ENCODE peak calls at places on chromosomes 1 and 21, in ten cellular contexts. S is fibroblast of lung, J is coronary artery, T is cardiac fibroblast, V is A549, Y is dorsolateral prefrontal cortex, N is thoracic aorta, F is heart left ventricle, W is epithelial cell of esophagus, X is fibroblast of pulmonary artery. B is an unnamed sample.

GRCh38 chr1:6086358-6086757 is 40.7 kb downstream of the KCNAB2 start:
- DNase-seq in N (no peak), W (no peak), T (no peak), F (no peak), Y (no peak), S (no peak), V (no peak), X (no peak), J (no peak), B (no peak)

GRCh38 chr21:27130152-27130551 is 163.3 kb upstream of the ADAMTS5 start:
- DNase-seq in Y (no peak), N (no peak), V (no peak), W (no peak), S (no peak), X (no peak), J (no peak), T (no peak), F (no peak), B (no peak)

GRCh38 chr1:64856564-64856963 is 109.8 kb downstream of the JAK1 start:
- DNase-seq in J (no peak), S (no peak), W (peak; percentile 76), T (peak; percentile 16), Y (no peak), X (peak; percentile 42), N (no peak), V (no peak), F (no peak), B (no peak)

GRCh38 chr21:31398574-31398973 is 54.5 kb upstream of the TIAM1 start:
- DNase-seq in Y (no peak), X (no peak), J (peak; percentile 3), N (no peak), S (no peak), W (no peak), F (no peak), V (no peak), T (no peak), B (no peak)

GRCh38 chr1:222331340-222331739 is 216.6 kb downstream of the HHIPL2 start:
- DNase-seq in W (peak; percentile 22), T (peak; percentile 70), N (no peak), F (no peak), J (no peak), S (peak; percentile 90), X (peak; percentile 40), V (no peak), Y (no peak), B (no peak)

GRCh38 chr1:149995927-149996326 is 14.6 kb downstream of the OTUD7B start:
- DNase-seq in T (no peak), V (no peak), J (no peak), Y (no peak), W (peak; percentile 96), X (peak; percentile 40), F (no peak), N (no peak), S (peak; percentile 82), B (peak; percentile 92)

GRCh38 chr1:59077739-59078503 is 219.0 kb upstream of the FGGY start:
- DNase-seq in X (no peak), Y (no peak), F (no peak), S (no peak), V (no peak), T (no peak), J (no peak), N (no peak), W (no peak), B (no peak)

GRCh38 chr1:112524251-112524650 is 15.5 kb downstream of the WNT2B start:
- DNase-seq in F (peak; percentile 62), V (no peak), W (no peak), S (peak; percentile 95), J (no peak), Y (no peak), X (peak; percentile 81), N (no peak), T (peak; percentile 83), B (no peak)

GRCh38 chr1:206049293-206049692 is 3.7 kb upstream of the RHEX start:
- DNase-seq in X (no peak), W (no peak), F (no peak), V (no peak), S (no peak), J (no peak), Y (no peak), T (no peak), N (no peak), B (no peak)

GRCh38 chr21:45302082-45303061 is 14.7 kb upstream of the POFUT2 start:
- DNase-seq in F (peak; percentile 91), N (no peak), S (no peak), Y (peak; percentile 29), J (peak; percentile 86), T (peak; percentile 62), X (peak; percentile 70), W (no peak), V (no peak), B (no peak)

GRCh38 chr1:230237805-230238204 is 170.8 kb downstream of the GALNT2 start:
- DNase-seq in W (no peak), V (no peak), F (no peak), T (no peak), N (no peak), X (no peak), Y (no peak), J (no peak), S (no peak), B (no peak)

GRCh38 chr1:23591460-23592208 is 32.3 kb upstream of the ID3 start:
- DNase-seq in S (no peak), T (no peak), Y (no peak), F (peak; percentile 40), J (no peak), V (peak; percentile 86), X (no peak), N (no peak), W (no peak), B (no peak)

GRCh38 chr1:218521414-218522169 is 176.5 kb downstream of the TGFB2 start:
- DNase-seq in S (no peak), F (peak; percentile 35), T (no peak), V (peak; percentile 59), J (no peak), W (peak; percentile 68), X (no peak), Y (no peak), N (peak; percentile 32), B (no peak)

GRCh38 chr1:110535985-110536384 is 17.0 kb upstream of the KCNA10 start:
- DNase-seq in T (no peak), X (no peak), F (no peak), Y (no peak), V (no peak), W (no peak), N (no peak), J (no peak), S (no peak), B (no peak)

GRCh38 chr1:145823565-145824498 is at the start of the genes POLR3C and RNF115:
- DNase-seq in F (peak; percentile 94), T (peak; percentile 95), S (peak; percentile 91), X (peak; percentile 93), V (peak; percentile 93), W (peak; percentile 91), Y (peak; percentile 92), J (peak; percentile 94), N (peak; percentile 57), B (no peak)

GRCh38 chr1:94332952-94333351 is 85.2 kb upstream of the ABCD3 start:
- DNase-seq in S (peak; percentile 68), X (peak; percentile 41), N (no peak), J (no peak), F (no peak), T (no peak), V (no peak), Y (no peak), W (peak; percentile 26), B (no peak)

GRCh38 chr21:35244514-35244913 is 195.4 kb upstream of the RUNX1 start:
- DNase-seq in X (peak; percentile 54), T (peak; percentile 57), N (no peak), W (peak; percentile 76), F (no peak), Y (no peak), S (peak; percentile 14), V (no peak), J (no peak), B (no peak)

GRCh38 chr1:210687582-210688279 is 359.0 kb downstream of the HHAT start:
- DNase-seq in W (no peak), F (no peak), S (peak; percentile 79), N (no peak), J (no peak), T (no peak), X (no peak), V (peak; percentile 53), Y (peak; percentile 73), B (peak; percentile 7)

GRCh38 chr1:171126504-171126903 is 35.8 kb downstream of the FMO3 start:
- DNase-seq in T (peak; percentile 69), F (peak; percentile 27), Y (no peak), X (peak; percentile 48), V (no peak), S (no peak), W (peak; percentile 50), J (no peak), N (no peak), B (no peak)

GRCh38 chr21:25283720-25284119 is 323.6 kb downstream of the MRPL39 start:
- DNase-seq in W (peak; percentile 46), V (peak; percentile 1), X (peak; percentile 70), J (no peak), F (no peak), S (peak; percentile 25), T (peak; percentile 71), N (no peak), Y (no peak), B (peak; percentile 2)
- TF ChIP-seq CTCF in W (peak; percentile 43), V (no peak), X (peak; percentile 55), J (no peak), F (no peak), S (peak; percentile 58), T (peak; percentile 53), N (no peak), Y (no peak), B (peak; percentile 64)

GRCh38 chr1:233904979-233905415 is 521 bp downstream of the SLC35F3 start:
- DNase-seq in X (no peak), N (no peak), S (peak; percentile 63), Y (peak; percentile 28), W (peak; percentile 39), F (no peak), V (peak; percentile 54), J (no peak), T (no peak), B (no peak)
- H3K4me3 ChIP-seq in X (no peak overlapping the region), N (no peak overlapping the region), S (no peak overlapping the region), Y (peak overlapping the region; percentile 62), W (peak overlapping the region; percentile 43), F (no peak overlapping the region), V (peak overlapping the region; percentile 89), J (peak overlapping the region; percentile 38), T (no peak overlapping the region), B (peak overlapping the region; percentile 68)

GRCh38 chr1:189681252-189681919 is 796.3 kb downstream of the BRINP3 start:
- DNase-seq in X (no peak), F (no peak), Y (no peak), V (peak; percentile 62), N (no peak), T (no peak), J (no peak), W (no peak), S (no peak), B (no peak)
- TF ChIP-seq CTCF in X (no peak), F (no peak), Y (no peak), V (no peak), N (no peak), T (no peak), J (no peak), W (no peak), S (no peak), B (no peak)

DNA sequence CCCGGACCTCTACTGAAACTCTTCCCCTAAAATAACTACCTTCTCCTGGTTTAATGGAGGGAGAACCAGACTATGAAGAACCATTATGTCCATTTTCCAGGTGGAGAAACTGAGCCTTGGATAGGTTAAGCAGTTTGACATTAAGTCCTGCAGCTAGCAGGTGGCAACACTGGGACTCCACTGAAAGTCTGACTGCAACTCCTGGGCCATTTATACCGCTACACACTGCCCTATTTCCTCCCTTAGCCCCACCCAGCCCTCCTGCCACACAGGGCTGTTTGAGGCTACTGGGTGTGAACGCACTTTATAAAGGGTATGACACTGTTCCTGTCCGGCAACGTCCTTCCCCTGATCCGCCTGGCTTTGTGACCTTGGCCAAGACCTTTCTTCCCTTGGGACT is 511 bp upstream of the INPP5B start:
- DNase-seq in W (no peak), J (no peak), Y (no peak), T (no peak), F (no peak), S (no peak), N (no peak), V (no peak), X (no peak), B (no peak)
- H3K4me3 ChIP-seq in W (no peak overlapping the region), J (peak overlapping the region; percentile 93), Y (peak overlapping the region; percentile 87), T (no peak overlapping the region), F (no peak overlapping the region), S (no peak overlapping the region), N (peak overlapping the region; percentile 88), V (peak overlapping the region; percentile 72), X (no peak overlapping the region), B (peak overlapping the region; percentile 73)